ENCODE peak calls at places on chromosomes 16 and 17, in seven cellular contexts. W, Y, N, D, L, K and T are unnamed samples.

GRCh38 chr16:52561910-52562741 is 15.2 kb upstream of the TOX3 start:
- DNase-seq in W (no peak), Y (no peak), N (no peak), D (peak), L (no peak), K (no peak), T (no peak)

GRCh38 chr17:75738218-75738802 is 17.1 kb downstream of the ITGB4 start:
- DNase-seq in W (no peak), Y (no peak), N (peak), D (no peak), L (no peak), K (peak), T (peak)

GRCh38 chr16:72125635-72126428 is 32.2 kb downstream of the DHX38 start:
- DNase-seq in W (no peak), Y (no peak), N (no peak), D (no peak), L (no peak), K (no peak), T (no peak)

GRCh38 chr16:14489460-14489859 is 140.6 kb downstream of the PARN start:
- DNase-seq in W (peak), Y (no peak), N (peak), D (no peak), L (peak), K (no peak), T (peak)

GRCh38 chr16:59053911-59054310 is 319.8 kb upstream of the GOT2 start:
- DNase-seq in W (no peak), Y (no peak), N (no peak), D (no peak), L (no peak), K (no peak), T (no peak)

GRCh38 chr16:88084881-88085280 is 133.6 kb downstream of the BANP start:
- DNase-seq in W (no peak), Y (no peak), N (no peak), D (no peak), L (peak), K (peak), T (peak)

GRCh38 chr17:34171245-34171818 is 83.8 kb upstream of the CCL2 start:
- DNase-seq in W (peak), Y (no peak), N (peak), D (peak), L (peak), K (peak), T (peak)

GRCh38 chr17:82772026-82772425 is 20.2 kb downstream of the TBCD start:
- DNase-seq in W (no peak), Y (no peak), N (no peak), D (no peak), L (no peak), K (peak), T (no peak)

GRCh38 chr16:79090966-79091365 is 509.6 kb downstream of the MAF start:
- DNase-seq in W (no peak), Y (no peak), N (no peak), D (no peak), L (no peak), K (no peak), T (no peak)

GRCh38 chr16:19696312-19696711 is 21.7 kb downstream of the KNOP1 start:
- DNase-seq in W (no peak), Y (no peak), N (no peak), D (peak), L (no peak), K (peak), T (no peak)

GRCh38 chr17:48551601-48552452 is 6.9 kb upstream of the HOXB2 start:
- DNase-seq in W (no peak), Y (no peak), N (no peak), D (no peak), L (no peak), K (no peak), T (no peak)